ENCODE peak calls at places on chromosomes 13 and 19, in ten cellular contexts. I is left ventricle myocardium inferior, G is endodermal cell, T is IMR-90, V is AG04450, L is mammary epithelial cell, N is pancreas, U is cardiac muscle cell, E is uterus, Y is PC-3. H is an unnamed sample.
A peak's percentile ranks its signal among the peaks of the same experiment; 100 is the strongest.

GRCh38 chr13:105165449-105166125 is 1369.9 kb downstream of the EFNB2 start:
- DNase-seq in I (no peak), G (no peak), T (no peak), V (no peak), L (no peak), N (no peak), U (no peak), E (no peak), Y (no peak), H (no peak)

GRCh38 chr13:55199132-55199531 is 1941.6 kb upstream of the PRR20A start:
- DNase-seq in I (no peak), G (peak; percentile 47), T (no peak), V (no peak), L (no peak), N (no peak), U (peak; percentile 49), E (no peak), Y (peak; percentile 4), H (no peak)

GRCh38 chr19:2013683-2013961 is 1.9 kb downstream of the BTBD2 start:
- DNase-seq in I (no peak), G (no peak), T (no peak), V (no peak), L (no peak), N (no peak), U (no peak), E (no peak), Y (no peak), H (no peak)

GRCh38 chr19:6613711-6614110 is 22.8 kb upstream of the CD70 start:
- DNase-seq in I (no peak), G (no peak), T (no peak), V (no peak), L (peak; percentile 68), N (no peak), U (no peak), E (no peak), Y (peak; percentile 69), H (no peak)

GRCh38 chr13:21058361-21058760 is 3.0 kb downstream of the LATS2 start:
- DNase-seq in I (no peak), G (no peak), T (no peak), V (no peak), L (peak; percentile 13), N (no peak), U (no peak), E (no peak), Y (peak; percentile 58), H (no peak)

GRCh38 chr13:53159439-53159838 is 130.8 kb downstream of the OLFM4 start:
- DNase-seq in I (no peak), G (no peak), T (no peak), V (no peak), L (no peak), N (no peak), U (no peak), E (no peak), Y (no peak), H (no peak)

GRCh38 chr19:46383171-46383815 is 30.1 kb downstream of the CCDC8 start:
- DNase-seq in I (no peak), G (peak; percentile 22), T (no peak), V (no peak), L (no peak), N (no peak), U (no peak), E (no peak), Y (no peak), H (no peak)

GRCh38 chr19:35752746-35753350 is 4.0 kb downstream of the HSPB6 start:
- DNase-seq in I (no peak), G (no peak), T (no peak), V (no peak), L (no peak), N (no peak), U (no peak), E (no peak), Y (no peak), H (no peak)

GRCh38 chr13:83019986-83020385 is 862.3 kb downstream of the SLITRK1 start:
- DNase-seq in I (no peak), G (no peak), T (no peak), V (no peak), L (no peak), N (no peak), U (no peak), E (no peak), Y (no peak), H (no peak)

GRCh38 chr19:958967-959685 is 25.0 kb upstream of the WDR18 start:
- DNase-seq in I (no peak), G (no peak), T (peak; percentile 67), V (no peak), L (peak; percentile 40), N (no peak), U (no peak), E (no peak), Y (peak; percentile 76), H (no peak)

GRCh38 chr13:43657485-43657884 is 129.3 kb downstream of the ENOX1 start:
- DNase-seq in I (no peak), G (no peak), T (no peak), V (no peak), L (no peak), N (no peak), U (no peak), E (no peak), Y (no peak), H (no peak)

GRCh38 chr19:392375-392970 is 16.5 kb downstream of the C2CD4C start:
- DNase-seq in I (no peak), G (no peak), T (no peak), V (no peak), L (no peak), N (peak; percentile 5), U (no peak), E (no peak), Y (no peak), H (no peak)

GRCh38 chr13:24694907-24695306 is 14.7 kb downstream of the ATP12A start:
- DNase-seq in I (no peak), G (no peak), T (no peak), V (no peak), L (no peak), N (no peak), U (no peak), E (no peak), Y (peak; percentile 55), H (no peak)

GRCh38 chr19:57068921-57069697 is 50.7 kb upstream of the USP29 start:
- DNase-seq in I (no peak), G (peak; percentile 66), T (no peak), V (no peak), L (no peak), N (no peak), U (no peak), E (peak; percentile 73), Y (peak; percentile 4), H (no peak)
- H3K4me3 ChIP-seq in I (no peak overlapping the region), G (no peak overlapping the region), T (no peak overlapping the region), V (no peak overlapping the region), L (no peak overlapping the region), N (no peak overlapping the region), U (no peak overlapping the region), E (no peak overlapping the region), Y (no peak overlapping the region), H (no peak overlapping the region)

DNA sequence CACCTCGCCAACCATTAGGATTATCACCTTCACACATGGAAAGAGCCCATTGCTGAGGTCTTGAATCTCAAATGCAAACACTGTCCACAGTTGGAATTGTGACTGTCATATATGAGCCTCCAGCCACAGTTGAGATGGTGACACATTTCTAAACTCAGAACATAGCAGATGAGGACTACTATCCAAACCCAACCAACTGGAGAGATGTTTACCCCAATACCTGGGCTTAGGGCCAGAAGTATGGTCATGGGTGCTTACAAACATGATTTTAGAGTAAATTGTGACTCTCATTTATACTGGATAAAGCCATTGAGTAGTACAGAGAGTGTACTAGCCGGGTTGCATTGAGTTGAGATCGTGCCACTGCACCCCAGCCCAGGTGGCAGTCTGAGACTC is 14.0 kb upstream of the ZNF681 start:
- DNase-seq in I (no peak), G (no peak), T (no peak), V (no peak), L (no peak), N (no peak), U (no peak), E (no peak), Y (peak; percentile 69), H (no peak)
- TF ChIP-seq CTCF in I (no peak), G (no peak), T (no peak), V (no peak), L (no peak), N (no peak), U (no peak), E (no peak), Y (no peak), H (no peak)

DNA sequence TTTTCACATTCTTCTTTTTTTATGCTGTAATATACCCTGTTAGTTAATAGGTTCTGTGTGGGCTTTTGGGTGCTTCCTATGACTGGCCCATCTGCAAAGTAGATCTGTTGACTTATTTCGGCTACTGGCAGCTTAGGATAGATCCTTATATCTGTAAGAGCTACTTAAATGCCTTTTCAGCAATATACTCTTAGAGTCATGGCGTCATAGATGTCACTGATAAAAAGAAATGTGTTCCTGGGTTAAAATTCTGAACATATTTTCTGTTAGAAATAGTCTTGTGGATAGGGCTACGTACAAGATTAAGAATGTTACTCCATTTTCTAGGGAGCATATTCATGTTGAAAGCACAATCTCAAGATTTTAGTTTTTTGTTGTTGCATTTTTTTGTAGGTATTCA is 4.7 kb downstream of the AKAP11 start:
- DNase-seq in I (no peak), G (no peak), T (no peak), V (no peak), L (no peak), N (no peak), U (no peak), E (no peak), Y (no peak), H (no peak)
- H3K27ac ChIP-seq in I (no peak overlapping the region), G (no peak overlapping the region), T (no peak overlapping the region), V (no peak overlapping the region), L (no peak overlapping the region), N (no peak overlapping the region), U (no peak overlapping the region), E (no peak overlapping the region), Y (no peak overlapping the region), H (peak overlapping the region; percentile 64)

GRCh38 chr13:72864142-72865035 is 82.5 kb downstream of the PIBF1 start:
- DNase-seq in I (no peak), G (no peak), T (peak; percentile 69), V (peak; percentile 15), L (no peak), N (no peak), U (no peak), E (no peak), Y (peak; percentile 5), H (no peak)
- H3K4me3 ChIP-seq in I (no peak overlapping the region), G (no peak overlapping the region), T (no peak overlapping the region), V (no peak overlapping the region), L (no peak overlapping the region), N (no peak overlapping the region), U (no peak overlapping the region), E (no peak overlapping the region), Y (no peak overlapping the region), H (no peak overlapping the region)

GRCh38 chr19:48636859-48637448 is at the start of gene DBP:
- DNase-seq in I (peak; percentile 62), G (peak; percentile 83), T (no peak), V (no peak), L (no peak), N (peak; percentile 70), U (peak; percentile 69), E (no peak), Y (peak; percentile 49), H (peak; percentile 76)
- TF ChIP-seq CTCF in I (peak; percentile 32), G (peak; percentile 43), T (no peak), V (peak; percentile 14), L (no peak), N (no peak), U (peak; percentile 10), E (no peak), Y (no peak), H (peak; percentile 44)

H was measured in Peyer's patch.